ENCODE peak calls at places on chromosomes 7 and 10, in ten cellular contexts. One of them, this sample, is unnamed.

GRCh38 chr7:107816053-107816566 is 13.1 kb upstream of the SLC26A3 start:
- DNase-seq in aorta: no peak
- DNase-seq in CD4-positive, alpha-beta T cell: no peak
- DNase-seq in MM.1S: no peak
- DNase-seq in CD8-positive, alpha-beta memory T cell: no peak
- DNase-seq in uterus: no peak
- DNase-seq in mammary epithelial cell: no peak
- DNase-seq in CD8-positive, alpha-beta T cell: no peak
- DNase-seq in HL-60: no peak
- DNase-seq in H1: no peak
- DNase-seq in this sample: no peak

GRCh38 chr10:3066317-3066931 is 924 bp upstream of the PFKP start:
- DNase-seq in mammary epithelial cell: no peak
- DNase-seq in aorta: no peak
- DNase-seq in CD8-positive, alpha-beta T cell: no peak
- DNase-seq in MM.1S: no peak
- DNase-seq in H1: no peak
- DNase-seq in CD8-positive, alpha-beta memory T cell: no peak
- DNase-seq in uterus: no peak
- DNase-seq in CD4-positive, alpha-beta T cell: no peak
- DNase-seq in HL-60: no peak
- DNase-seq in this sample: no peak

GRCh38 chr10:89609730-89610393 is 35.2 kb downstream of the PANK1 start:
- DNase-seq in CD4-positive, alpha-beta T cell: no peak
- DNase-seq in mammary epithelial cell: no peak
- DNase-seq in aorta: no peak
- DNase-seq in HL-60: no peak
- DNase-seq in CD8-positive, alpha-beta memory T cell: no peak
- DNase-seq in CD8-positive, alpha-beta T cell: no peak
- DNase-seq in H1: no peak
- DNase-seq in MM.1S: peak
- DNase-seq in uterus: no peak
- DNase-seq in this sample: no peak

GRCh38 chr7:143003393-143004051 is 23.4 kb downstream of the OR9A2 start:
- DNase-seq in aorta: no peak
- DNase-seq in H1: no peak
- DNase-seq in CD8-positive, alpha-beta memory T cell: peak
- DNase-seq in HL-60: peak
- DNase-seq in CD8-positive, alpha-beta T cell: peak
- DNase-seq in CD4-positive, alpha-beta T cell: peak
- DNase-seq in mammary epithelial cell: peak
- DNase-seq in uterus: no peak
- DNase-seq in MM.1S: peak
- DNase-seq in this sample: no peak

GRCh38 chr10:13180788-13181187 is 19.4 kb downstream of the MCM10 start:
- DNase-seq in mammary epithelial cell: no peak
- DNase-seq in aorta: no peak
- DNase-seq in CD8-positive, alpha-beta T cell: no peak
- DNase-seq in uterus: no peak
- DNase-seq in CD8-positive, alpha-beta memory T cell: no peak
- DNase-seq in MM.1S: no peak
- DNase-seq in HL-60: no peak
- DNase-seq in H1: no peak
- DNase-seq in CD4-positive, alpha-beta T cell: no peak
- DNase-seq in this sample: no peak

GRCh38 chr10:14560274-14560673 is 214.4 kb downstream of the FAM107B start:
- DNase-seq in mammary epithelial cell: peak
- DNase-seq in CD4-positive, alpha-beta T cell: peak
- DNase-seq in HL-60: peak
- DNase-seq in MM.1S: no peak
- DNase-seq in aorta: no peak
- DNase-seq in uterus: no peak
- DNase-seq in CD8-positive, alpha-beta T cell: no peak
- DNase-seq in H1: no peak
- DNase-seq in CD8-positive, alpha-beta memory T cell: no peak
- DNase-seq in this sample: peak

GRCh38 chr7:148697256-148697841 is 1.4 kb upstream of the CUL1 start:
- DNase-seq in aorta: no peak
- DNase-seq in CD8-positive, alpha-beta memory T cell: peak
- DNase-seq in uterus: peak
- DNase-seq in HL-60: no peak
- DNase-seq in CD8-positive, alpha-beta T cell: no peak
- DNase-seq in mammary epithelial cell: no peak
- DNase-seq in CD4-positive, alpha-beta T cell: peak
- DNase-seq in MM.1S: no peak
- DNase-seq in H1: no peak
- DNase-seq in this sample: no peak

GRCh38 chr7:131307627-131308026 is 20.0 kb upstream of the MKLN1 start:
- DNase-seq in CD8-positive, alpha-beta memory T cell: no peak
- DNase-seq in MM.1S: no peak
- DNase-seq in H1: no peak
- DNase-seq in aorta: no peak
- DNase-seq in CD4-positive, alpha-beta T cell: no peak
- DNase-seq in uterus: no peak
- DNase-seq in mammary epithelial cell: no peak
- DNase-seq in CD8-positive, alpha-beta T cell: no peak
- DNase-seq in HL-60: no peak
- DNase-seq in this sample: no peak

GRCh38 chr7:149874644-149875028 is 867 bp downstream of the ATP6V0E2 start:
- DNase-seq in mammary epithelial cell: no peak
- DNase-seq in aorta: no peak
- DNase-seq in HL-60: no peak
- DNase-seq in H1: no peak
- DNase-seq in CD8-positive, alpha-beta memory T cell: no peak
- DNase-seq in CD8-positive, alpha-beta T cell: no peak
- DNase-seq in MM.1S: no peak
- DNase-seq in CD4-positive, alpha-beta T cell: no peak
- DNase-seq in uterus: no peak
- DNase-seq in this sample: no peak

GRCh38 chr10:124560377-124560776 is 98.8 kb downstream of the LHPP start:
- DNase-seq in aorta: peak
- DNase-seq in CD8-positive, alpha-beta memory T cell: no peak
- DNase-seq in HL-60: no peak
- DNase-seq in H1: no peak
- DNase-seq in MM.1S: no peak
- DNase-seq in uterus: peak
- DNase-seq in CD4-positive, alpha-beta T cell: no peak
- DNase-seq in mammary epithelial cell: no peak
- DNase-seq in CD8-positive, alpha-beta T cell: no peak
- DNase-seq in this sample: no peak

GRCh38 chr10:97849491-97850402 is at the start of gene GOLGA7B:
- DNase-seq in H1: no peak
- DNase-seq in CD4-positive, alpha-beta T cell: peak
- DNase-seq in mammary epithelial cell: peak
- DNase-seq in CD8-positive, alpha-beta T cell: peak
- DNase-seq in HL-60: peak
- DNase-seq in uterus: no peak
- DNase-seq in CD8-positive, alpha-beta memory T cell: peak
- DNase-seq in MM.1S: peak
- DNase-seq in aorta: no peak
- DNase-seq in this sample: no peak

GRCh38 chr7:38020134-38020533 is 99.7 kb downstream of the EPDR1 start:
- DNase-seq in mammary epithelial cell: no peak
- DNase-seq in CD8-positive, alpha-beta memory T cell: no peak
- DNase-seq in MM.1S: no peak
- DNase-seq in aorta: peak
- DNase-seq in H1: no peak
- DNase-seq in HL-60: no peak
- DNase-seq in uterus: no peak
- DNase-seq in CD4-positive, alpha-beta T cell: no peak
- DNase-seq in CD8-positive, alpha-beta T cell: no peak
- DNase-seq in this sample: no peak

DNA sequence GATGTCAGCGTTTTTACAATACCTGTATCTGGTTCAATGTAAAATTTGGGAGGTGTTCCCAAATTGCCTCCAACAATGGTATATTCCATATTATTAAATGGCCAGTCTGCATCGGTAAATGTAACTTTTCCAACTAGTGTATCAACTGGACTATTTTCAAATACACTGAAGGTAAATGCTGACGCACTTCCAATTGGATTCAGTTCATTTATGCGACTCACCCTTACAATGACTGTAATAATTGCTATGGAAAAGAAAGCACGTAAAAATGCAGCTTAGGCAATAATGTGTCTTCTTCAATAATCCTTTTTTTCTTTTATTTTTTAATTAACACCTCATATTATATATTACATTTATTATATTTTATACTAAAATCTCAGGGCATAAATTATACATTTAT is 209.1 kb downstream of the HGF start:
- DNase-seq in H1: no peak
- DNase-seq in CD4-positive, alpha-beta T cell: no peak
- DNase-seq in aorta: no peak
- DNase-seq in CD8-positive, alpha-beta memory T cell: no peak
- DNase-seq in CD8-positive, alpha-beta T cell: no peak
- DNase-seq in HL-60: no peak
- DNase-seq in mammary epithelial cell: no peak
- DNase-seq in MM.1S: no peak
- DNase-seq in uterus: no peak
- DNase-seq in this sample: no peak
- H3K27ac ChIP-seq in H1: no peak
- H3K27ac ChIP-seq in CD4-positive, alpha-beta T cell: no peak
- H3K27ac ChIP-seq in aorta: no peak
- H3K27ac ChIP-seq in CD8-positive, alpha-beta memory T cell: no peak
- H3K27ac ChIP-seq in CD8-positive, alpha-beta T cell: no peak
- H3K27ac ChIP-seq in HL-60: no peak
- H3K27ac ChIP-seq in mammary epithelial cell: no peak
- H3K27ac ChIP-seq in MM.1S: no peak
- H3K27ac ChIP-seq in uterus: no peak
- H3K27ac ChIP-seq in this sample: no peak

GRCh38 chr7:151679868-151680534 is 160.3 kb upstream of the RHEB start:
- DNase-seq in CD8-positive, alpha-beta T cell: no peak
- DNase-seq in uterus: no peak
- DNase-seq in HL-60: no peak
- DNase-seq in mammary epithelial cell: peak
- DNase-seq in CD8-positive, alpha-beta memory T cell: no peak
- DNase-seq in H1: no peak
- DNase-seq in aorta: no peak
- DNase-seq in MM.1S: no peak
- DNase-seq in CD4-positive, alpha-beta T cell: no peak
- DNase-seq in this sample: no peak
- H3K27ac ChIP-seq in CD8-positive, alpha-beta T cell: no peak
- H3K27ac ChIP-seq in uterus: peak
- H3K27ac ChIP-seq in HL-60: no peak
- H3K27ac ChIP-seq in mammary epithelial cell: no peak
- H3K27ac ChIP-seq in CD8-positive, alpha-beta memory T cell: no peak
- H3K27ac ChIP-seq in H1: no peak
- H3K27ac ChIP-seq in aorta: no peak
- H3K27ac ChIP-seq in MM.1S: no peak
- H3K27ac ChIP-seq in CD4-positive, alpha-beta T cell: no peak
- H3K27ac ChIP-seq in this sample: no peak

GRCh38 chr7:44257213-44257612 is 56.4 kb downstream of the YKT6 start:
- DNase-seq in CD8-positive, alpha-beta T cell: no peak
- DNase-seq in H1: no peak
- DNase-seq in MM.1S: no peak
- DNase-seq in mammary epithelial cell: no peak
- DNase-seq in CD4-positive, alpha-beta T cell: no peak
- DNase-seq in aorta: no peak
- DNase-seq in HL-60: no peak
- DNase-seq in CD8-positive, alpha-beta memory T cell: no peak
- DNase-seq in uterus: no peak
- DNase-seq in this sample: no peak
- H3K27ac ChIP-seq in CD8-positive, alpha-beta T cell: peak
- H3K27ac ChIP-seq in H1: no peak
- H3K27ac ChIP-seq in MM.1S: peak
- H3K27ac ChIP-seq in mammary epithelial cell: no peak
- H3K27ac ChIP-seq in CD4-positive, alpha-beta T cell: peak
- H3K27ac ChIP-seq in aorta: no peak
- H3K27ac ChIP-seq in HL-60: no peak
- H3K27ac ChIP-seq in CD8-positive, alpha-beta memory T cell: peak
- H3K27ac ChIP-seq in uterus: peak
- H3K27ac ChIP-seq in this sample: no peak

GRCh38 chr7:55130554-55131198 is 111.9 kb downstream of the EGFR start:
- DNase-seq in HL-60: no peak
- DNase-seq in CD4-positive, alpha-beta T cell: no peak
- DNase-seq in aorta: peak
- DNase-seq in H1: no peak
- DNase-seq in MM.1S: no peak
- DNase-seq in mammary epithelial cell: peak
- DNase-seq in uterus: peak
- DNase-seq in CD8-positive, alpha-beta T cell: no peak
- DNase-seq in CD8-positive, alpha-beta memory T cell: no peak
- DNase-seq in this sample: no peak
- H3K27ac ChIP-seq in HL-60: no peak
- H3K27ac ChIP-seq in CD4-positive, alpha-beta T cell: no peak
- H3K27ac ChIP-seq in aorta: peak
- H3K27ac ChIP-seq in H1: no peak
- H3K27ac ChIP-seq in MM.1S: no peak
- H3K27ac ChIP-seq in mammary epithelial cell: peak
- H3K27ac ChIP-seq in uterus: peak
- H3K27ac ChIP-seq in CD8-positive, alpha-beta T cell: no peak
- H3K27ac ChIP-seq in CD8-positive, alpha-beta memory T cell: no peak
- H3K27ac ChIP-seq in this sample: peak